ENCODE peak calls at places on chromosomes 5 and 9, in nine cellular contexts. S is astrocyte of the cerebellum, B is HCT116, C is nephron progenitor cell, X is right atrium auricular region, A is epithelial cell of esophagus, G is uterus, F is vagina, L is A549. H is an unnamed sample.

GRCh38 chr9:83955985-83956287 is 24.1 kb downstream of the HNRNPK start:
- DNase-seq in F (no peak), A (no peak), S (no peak), B (no peak), G (peak), X (no peak), C (no peak), L (peak), H (no peak)

GRCh38 chr5:153883829-153884228 is 154.9 kb downstream of the FAM114A2 start:
- DNase-seq in C (no peak), G (no peak), S (no peak), X (no peak), B (no peak), L (no peak), A (no peak), F (no peak), H (no peak)

GRCh38 chr5:96051401-96051830 is 89.8 kb upstream of the ELL2 start:
- DNase-seq in S (no peak), C (no peak), A (no peak), F (no peak), G (no peak), L (no peak), B (no peak), X (no peak), H (no peak)

GRCh38 chr5:31096238-31096865 is 97.1 kb upstream of the CDH6 start:
- DNase-seq in L (no peak), X (no peak), F (no peak), A (peak), G (no peak), C (no peak), B (no peak), S (peak), H (no peak)

GRCh38 chr9:85212887-85213286 is 528.9 kb downstream of the AGTPBP1 start:
- DNase-seq in S (peak), B (peak), L (no peak), A (peak), G (no peak), X (no peak), F (no peak), C (no peak), H (no peak)

GRCh38 chr9:114154597-114155102 is 687 bp upstream of the COL27A1 start:
- DNase-seq in C (no peak), S (no peak), X (no peak), F (no peak), L (no peak), G (no peak), B (no peak), A (peak), H (no peak)

GRCh38 chr5:2134543-2135299 is 252.0 kb upstream of the IRX4 start:
- DNase-seq in C (no peak), S (no peak), L (peak), A (peak), B (no peak), F (no peak), G (no peak), X (no peak), H (no peak)

GRCh38 chr5:143435207-143435657 is 31.7 kb upstream of the NR3C1 start:
- DNase-seq in B (no peak), X (no peak), F (no peak), L (no peak), A (peak), S (no peak), C (no peak), G (no peak), H (no peak)

GRCh38 chr5:75049581-75050274 is 2.6 kb downstream of the GCNT4 start:
- DNase-seq in L (peak), A (peak), S (no peak), C (peak), G (peak), X (no peak), F (no peak), B (peak), H (no peak)

GRCh38 chr9:37984672-37985611 is 81.0 kb upstream of the SLC25A51 start:
- DNase-seq in X (no peak), C (no peak), S (no peak), F (no peak), L (no peak), G (no peak), B (no peak), A (peak), H (no peak)

GRCh38 chr9:38201844-38202243 is 132.8 kb upstream of the SHB start:
- DNase-seq in L (no peak), C (no peak), X (no peak), S (no peak), F (no peak), A (no peak), G (no peak), B (no peak), H (no peak)

GRCh38 chr5:106454651-106455415 is 1215.9 kb downstream of the EFNA5 start:
- DNase-seq in F (no peak), B (peak), G (no peak), L (peak), A (peak), C (peak), X (no peak), S (peak), H (no peak)
- TF ChIP-seq CTCF in F (no peak), B (peak), G (no peak), L (peak), A (peak), C (peak), X (peak), S (peak), H (peak)

GRCh38 chr5:100889896-100890295 is 13.2 kb downstream of the ST8SIA4 start:
- DNase-seq in X (no peak), S (no peak), C (no peak), B (no peak), F (no peak), L (no peak), G (no peak), A (no peak), H (no peak)

GRCh38 chr5:100890514-100891008 is 12.5 kb downstream of the ST8SIA4 start:
- DNase-seq in F (no peak), C (no peak), G (no peak), X (no peak), S (no peak), B (no peak), L (peak), A (peak), H (no peak)

GRCh38 chr5:100889165-100889564 is 13.9 kb downstream of the ST8SIA4 start:
- DNase-seq in L (no peak), A (no peak), X (no peak), F (no peak), B (no peak), S (no peak), C (no peak), G (no peak), H (no peak)
- TF ChIP-seq CTCF in L (no peak), A (no peak), X (no peak), F (no peak), B (no peak), S (no peak), C (no peak), G (no peak), H (no peak)

GRCh38 chr5:53219610-53220009 is 110.1 kb upstream of the MOCS2 start:
- DNase-seq in X (no peak), C (no peak), F (no peak), G (no peak), S (no peak), A (no peak), B (no peak), L (no peak), H (no peak)

GRCh38 chr5:53219174-53219573 is 109.6 kb upstream of the MOCS2 start:
- DNase-seq in S (no peak), L (no peak), X (no peak), A (no peak), C (no peak), B (no peak), F (no peak), G (no peak), H (no peak)
- TF ChIP-seq CTCF in S (no peak), L (no peak), X (no peak), A (no peak), C (no peak), B (no peak), F (no peak), G (no peak), H (no peak)

GRCh38 chr5:69414885-69415583 is at the start of gene MARVELD2:
- DNase-seq in B (peak), S (peak), F (no peak), L (peak), X (no peak), G (peak), C (peak), A (peak), H (peak)
- TF ChIP-seq CTCF in B (peak), S (peak), F (no peak), L (peak), X (peak), G (no peak), C (no peak), A (peak), H (peak)

GRCh38 chr9:129005336-129005997 is 22.7 kb downstream of the SH3GLB2 start:
- DNase-seq in L (no peak), C (no peak), B (no peak), G (no peak), X (no peak), F (no peak), A (no peak), S (no peak), H (no peak)

GRCh38 chr9:129008469-129008965 is 19.6 kb downstream of the SH3GLB2 start:
- DNase-seq in L (no peak), F (no peak), C (no peak), X (no peak), B (no peak), G (no peak), S (no peak), A (no peak), H (no peak)

GRCh38 chr9:129007766-129008468 is 20.2 kb downstream of the SH3GLB2 start:
- DNase-seq in A (peak), F (no peak), G (no peak), X (no peak), L (no peak), S (no peak), C (no peak), B (no peak), H (no peak)

GRCh38 chr9:129006328-129007034 is 21.6 kb downstream of the SH3GLB2 start:
- DNase-seq in S (peak), B (peak), X (peak), A (peak), F (no peak), L (peak), C (peak), G (peak), H (peak)

DNA sequence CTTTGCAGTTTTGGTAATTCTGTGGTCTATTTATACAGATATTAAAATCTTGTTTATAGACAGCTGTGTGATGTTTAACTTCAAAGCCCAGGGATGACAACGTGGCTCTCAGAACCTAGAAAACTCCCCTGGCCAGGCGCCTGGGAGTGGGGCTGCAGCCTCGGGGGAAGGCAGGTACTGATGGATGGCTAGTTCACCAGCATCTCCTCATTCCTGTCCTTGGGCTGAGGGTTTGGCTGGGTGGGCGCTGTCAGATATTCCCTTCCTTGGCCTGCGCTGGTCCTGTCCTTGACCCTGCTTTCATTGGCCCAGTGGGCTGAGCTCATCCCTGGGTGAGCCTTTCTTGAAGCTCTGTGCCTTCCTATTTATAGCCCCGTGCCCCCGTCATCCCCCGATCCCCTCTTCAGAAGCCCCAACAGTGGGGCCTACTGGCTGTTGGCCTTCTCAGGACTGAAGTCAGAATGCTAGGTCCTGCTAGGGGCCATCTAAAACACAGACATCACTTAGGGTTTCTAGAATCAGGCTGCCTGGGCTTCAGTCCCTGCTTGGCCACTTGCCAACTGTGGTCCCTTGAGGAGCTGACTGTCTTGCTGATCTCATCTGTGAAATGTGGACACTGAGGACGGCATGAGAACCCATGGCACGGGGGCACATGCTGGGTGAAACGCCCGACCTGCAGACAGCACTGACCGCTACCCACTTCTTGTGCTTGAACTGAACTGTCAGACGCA is 20.9 kb downstream of the SH3GLB2 start:
- DNase-seq in A (no peak), F (no peak), S (no peak), C (no peak), G (peak), X (peak), L (no peak), B (no peak), H (no peak)
- TF ChIP-seq CTCF in A (no peak), F (no peak), S (no peak), C (peak), G (no peak), X (no peak), L (no peak), B (no peak), H (no peak)

DNA sequence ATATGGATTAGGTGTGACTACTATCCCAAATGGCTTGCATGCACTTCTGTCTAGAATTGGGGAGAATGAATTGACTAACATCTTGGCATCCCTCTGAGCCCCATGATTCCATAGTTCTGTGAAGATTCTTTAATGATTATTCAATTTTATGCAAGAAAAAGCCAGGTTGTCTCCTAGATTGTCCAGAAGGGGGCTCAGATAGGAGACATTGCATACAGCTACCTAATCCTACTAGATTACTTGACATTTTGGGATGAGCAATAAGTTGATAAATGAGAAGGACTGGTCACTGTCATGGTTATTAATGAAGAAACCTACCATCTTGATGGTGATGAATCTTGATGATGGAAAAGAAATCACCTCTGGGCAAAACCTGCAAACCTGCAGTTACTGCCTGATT is 117.0 kb downstream of the CARTPT start:
- DNase-seq in A (no peak), C (no peak), G (no peak), B (no peak), S (no peak), F (no peak), X (no peak), L (peak), H (no peak)
- TF ChIP-seq CTCF in A (no peak), C (no peak), G (no peak), B (peak), S (peak), F (no peak), X (no peak), L (peak), H (peak)

GRCh38 chr9:129718647-129719046 is 34.2 kb downstream of the PTGES start:
- DNase-seq in C (no peak), X (no peak), G (no peak), B (no peak), S (no peak), L (no peak), F (no peak), A (no peak), H (no peak)
- TF ChIP-seq CTCF in C (no peak), X (no peak), G (no peak), B (no peak), S (no peak), L (no peak), F (no peak), A (no peak), H (no peak)

GRCh38 chr5:109409844-109410388 is at the start of gene PJA2:
- DNase-seq in S (peak), B (peak), G (peak), F (peak), L (peak), C (peak), X (peak), A (peak), H (peak)
- TF ChIP-seq CTCF in S (peak), B (peak), G (peak), F (no peak), L (no peak), C (no peak), X (peak), A (peak), H (peak)

GRCh38 chr5:4659836-4660235 is 480.3 kb upstream of the ADAMTS16 start:
- DNase-seq in F (no peak), B (no peak), L (no peak), S (no peak), G (no peak), C (no peak), A (no peak), X (no peak), H (no peak)
- TF ChIP-seq CTCF in F (no peak), B (no peak), L (no peak), S (no peak), G (no peak), C (no peak), A (no peak), X (no peak), H (no peak)

GRCh38 chr5:59007460-59008063 is 424.7 kb downstream of the RAB3C start:
- DNase-seq in X (no peak), G (no peak), L (no peak), A (peak), F (no peak), C (no peak), S (peak), B (peak), H (no peak)
- TF ChIP-seq CTCF in X (peak), G (peak), L (peak), A (peak), F (no peak), C (peak), S (no peak), B (peak), H (peak)

H was measured in type B pancreatic cell.